ENCODE peak calls at places on chromosomes 4 and X, in four cellular contexts. G, Z, N and K are unnamed samples.

GRCh38 chr4:52957220-52957686 is 95.1 kb downstream of the RASL11B start:
- DNase-seq in Z (no peak), G (no peak), N (peak; percentile 35), K (no peak)

GRCh38 chr4:59553739-59554126 is 1646.4 kb upstream of the ADGRL3 start:
- DNase-seq in N (no peak), G (peak; percentile 69), Z (peak; percentile 5), K (no peak)

GRCh38 chr4:137510866-137511265 is 21.4 kb downstream of the PCDH18 start:
- DNase-seq in Z (peak; percentile 47), N (no peak), G (peak; percentile 56), K (no peak)

GRCh38 chr4:1841886-1842210 is 14.1 kb downstream of the LETM1 start:
- DNase-seq in G (no peak), Z (no peak), N (no peak), K (no peak)

GRCh38 chr4:2332201-2332975 is 70.5 kb upstream of the MXD4 start:
- DNase-seq in Z (no peak), G (no peak), N (no peak), K (no peak)

GRCh38 chr4:151540728-151541437 is 131.9 kb downstream of the FHIP1A start:
- DNase-seq in Z (peak; percentile 56), N (no peak), G (no peak), K (no peak)

GRCh38 chr4:129064717-129065116 is 28.6 kb downstream of the SCLT1 start:
- DNase-seq in G (no peak), Z (no peak), N (no peak), K (no peak)

GRCh38 chr4:89358935-89359364 is 51.4 kb upstream of the GPRIN3 start:
- DNase-seq in Z (no peak), G (no peak), N (no peak), K (no peak)

GRCh38 chrX:70292788-70293187 is 2.9 kb downstream of the KIF4A start:
- DNase-seq in Z (no peak), N (no peak), G (no peak), K (no peak)

GRCh38 chr4:107719211-107719926 is 665 bp downstream of the PAPSS1 start:
- DNase-seq in N (no peak), G (peak; percentile 77), Z (peak; percentile 53), K (peak; percentile 59)

GRCh38 chr4:146522862-146523205 is 1.1 kb upstream of the SLC10A7 start:
- DNase-seq in Z (peak; percentile 35), N (no peak), G (peak; percentile 85), K (peak; percentile 56)

GRCh38 chrX:35726176-35726575 is 72.0 kb upstream of the MAGEB16 start:
- DNase-seq in N (peak; percentile 12), Z (peak; percentile 50), G (peak; percentile 67), K (no peak)

GRCh38 chr4:150816491-150816890 is 198.6 kb downstream of the LRBA start:
- DNase-seq in N (no peak), G (no peak), Z (no peak), K (no peak)

GRCh38 chrX:47224896-47225290 is 6.4 kb downstream of the CDK16 start:
- DNase-seq in N (no peak), G (no peak), Z (no peak), K (no peak)

GRCh38 chrX:78437621-78438020 is 110.2 kb upstream of the CYSLTR1 start:
- DNase-seq in N (no peak), Z (no peak), G (no peak), K (no peak)

GRCh38 chr4:17494258-17494657 is 17.6 kb downstream of the QDPR start:
- DNase-seq in Z (peak; percentile 22), G (peak; percentile 28), N (no peak), K (no peak)